ENCODE peak calls at places on chromosomes 1 and 21, in eight cellular contexts. V, P, S, G, C, B, H and E are unnamed samples.

GRCh38 chr1:205709059-205709398 is 28.7 kb upstream of the SLC45A3 start:
- DNase-seq in B (no peak), V (no peak), G (no peak), P (no peak), H (peak), C (no peak), S (no peak), E (no peak)

GRCh38 chr21:44712203-44713028 is 1.0 kb upstream of the TSPEAR start:
- DNase-seq in C (peak), S (no peak), H (no peak), V (no peak), B (no peak), G (no peak), P (peak), E (no peak)

GRCh38 chr1:26055041-26055440 is 9.1 kb upstream of the SLC30A2 start:
- DNase-seq in P (no peak), C (no peak), B (no peak), S (no peak), V (no peak), G (no peak), H (no peak), E (no peak)

GRCh38 chr21:27519357-27519756 is 552.5 kb upstream of the ADAMTS5 start:
- DNase-seq in S (no peak), V (no peak), H (peak), B (no peak), P (no peak), C (no peak), G (no peak), E (no peak)

GRCh38 chr1:151820940-151821339 is 10.7 kb downstream of the RORC start:
- DNase-seq in C (no peak), B (no peak), G (no peak), H (no peak), S (no peak), V (no peak), P (no peak), E (no peak)

GRCh38 chr1:115400891-115401290 is 62.8 kb upstream of the NGF start:
- DNase-seq in B (no peak), P (no peak), C (no peak), S (no peak), G (no peak), V (no peak), H (no peak), E (no peak)

GRCh38 chr1:92301021-92301420 is 2.2 kb downstream of the RPAP2 start:
- DNase-seq in P (no peak), G (no peak), S (no peak), C (no peak), B (no peak), H (no peak), V (no peak), E (no peak)

GRCh38 chr1:243348331-243348730 is 92.5 kb downstream of the SDCCAG8 start:
- DNase-seq in B (no peak), P (no peak), G (no peak), S (no peak), C (no peak), V (no peak), H (no peak), E (no peak)

GRCh38 chr21:44932366-44933181 is 7.3 kb upstream of the SLX9 start:
- DNase-seq in S (no peak), V (peak), G (peak), B (no peak), H (no peak), C (no peak), P (no peak), E (peak)

GRCh38 chr1:83026745-83027144 is 972.2 kb downstream of the TTLL7 start:
- DNase-seq in H (no peak), S (no peak), V (no peak), P (no peak), B (no peak), G (no peak), C (no peak), E (no peak)

GRCh38 chr1:24501371-24502167 is 1.1 kb upstream of the RCAN3 start:
- DNase-seq in H (no peak), S (no peak), V (peak), C (no peak), G (no peak), B (peak), P (no peak), E (peak)

GRCh38 chr1:178966312-178966711 is 59.4 kb upstream of the FAM20B start:
- DNase-seq in G (no peak), H (no peak), P (no peak), S (no peak), V (no peak), C (no peak), B (no peak), E (no peak)

GRCh38 chr1:236552901-236553300 is 29.1 kb downstream of the LGALS8 start:
- DNase-seq in G (no peak), P (no peak), C (no peak), S (no peak), H (no peak), V (no peak), B (no peak), E (no peak)

GRCh38 chr1:38064232-38064903 is 17.8 kb upstream of the POU3F1 start:
- DNase-seq in P (no peak), B (no peak), S (no peak), G (no peak), H (peak), C (no peak), V (no peak), E (no peak)

GRCh38 chr1:231933711-231934626 is 307.4 kb downstream of the DISC1 start:
- DNase-seq in V (no peak), P (no peak), B (no peak), G (no peak), H (no peak), S (no peak), C (no peak), E (no peak)

GRCh38 chr1:155970531-155971167 is 7.7 kb downstream of the ARHGEF2 start:
- DNase-seq in P (peak), V (peak), H (peak), C (peak), G (peak), S (peak), B (peak), E (no peak)

GRCh38 chr21:37916795-37917142 is 512 bp upstream of the KCNJ6 start:
- DNase-seq in V (no peak), G (no peak), P (no peak), S (no peak), C (no peak), B (no peak), H (no peak), E (no peak)

GRCh38 chr1:210170220-210170619 is 62.4 kb upstream of the SERTAD4 start:
- DNase-seq in S (no peak), V (no peak), C (no peak), P (no peak), B (no peak), G (no peak), H (no peak), E (no peak)

GRCh38 chr1:236654957-236655356 is 31.3 kb upstream of the ACTN2 start:
- DNase-seq in C (no peak), B (no peak), H (no peak), V (no peak), G (no peak), P (no peak), S (no peak), E (no peak)

GRCh38 chr1:159854101-159854692 is 8.3 kb downstream of the VSIG8 start:
- DNase-seq in P (peak), C (peak), V (peak), H (no peak), G (peak), B (peak), S (peak), E (peak)

GRCh38 chr1:156112276-156113137 is 2.0 kb upstream of the LMNA start:
- DNase-seq in B (no peak), P (no peak), C (no peak), H (no peak), V (no peak), S (no peak), G (no peak), E (no peak)

GRCh38 chr21:43352568-43353281 is 74.2 kb downstream of the SIK1 start:
- DNase-seq in C (no peak), H (no peak), G (no peak), P (no peak), B (no peak), S (no peak), V (no peak), E (no peak)

GRCh38 chr1:75672528-75673393 is 51.7 kb upstream of the ACADM start:
- DNase-seq in C (no peak), S (no peak), V (no peak), G (no peak), B (no peak), H (peak), P (no peak), E (no peak)

GRCh38 chr1:207925210-207925609 is 14.3 kb upstream of the CD34 start:
- DNase-seq in P (no peak), H (no peak), V (no peak), G (peak), B (peak), S (peak), C (no peak), E (no peak)

GRCh38 chr1:10211805-10212405 is 1.5 kb downstream of the KIF1B start:
- DNase-seq in G (no peak), B (no peak), C (no peak), V (peak), S (no peak), H (no peak), P (no peak), E (no peak)

GRCh38 chr1:222097646-222098045 is 355.8 kb upstream of the DUSP10 start:
- DNase-seq in S (no peak), B (no peak), H (no peak), G (no peak), V (no peak), P (no peak), C (no peak), E (no peak)

GRCh38 chr21:33848252-33848953 is 67.2 kb downstream of the ATP5PO start:
- DNase-seq in G (no peak), V (no peak), B (no peak), H (no peak), P (no peak), C (no peak), S (no peak), E (no peak)

GRCh38 chr21:34852438-34852837 is 183.6 kb downstream of the CLIC6 start:
- DNase-seq in H (no peak), G (no peak), V (no peak), S (no peak), B (no peak), C (no peak), P (no peak), E (no peak)

GRCh38 chr1:87463917-87464565 is 135.4 kb downstream of the LMO4 start:
- DNase-seq in H (no peak), G (no peak), B (no peak), V (no peak), P (no peak), C (no peak), S (no peak), E (no peak)

GRCh38 chr1:54857741-54858665 is 29.0 kb downstream of the DHCR24 start:
- DNase-seq in B (no peak), C (no peak), P (no peak), V (no peak), G (no peak), H (peak), S (no peak), E (no peak)

GRCh38 chr1:179303173-179303572 is 9.6 kb downstream of the SOAT1 start:
- DNase-seq in G (no peak), P (no peak), H (no peak), C (no peak), B (no peak), V (no peak), S (no peak), E (no peak)

GRCh38 chr1:42592811-42593210 is 65.4 kb upstream of the PPIH start:
- DNase-seq in S (no peak), B (no peak), V (no peak), H (no peak), G (no peak), C (no peak), P (no peak), E (no peak)

GRCh38 chr1:8193840-8194406 is 124.0 kb upstream of the SLC45A1 start:
- DNase-seq in P (no peak), C (no peak), G (no peak), H (no peak), V (no peak), B (no peak), S (no peak), E (no peak)

GRCh38 chr1:70509996-70510876 is 99.2 kb downstream of the CTH start:
- DNase-seq in V (no peak), G (no peak), B (no peak), C (no peak), H (peak), P (no peak), S (no peak), E (no peak)

GRCh38 chr21:21137986-21138385 is 139.8 kb downstream of the NCAM2 start:
- DNase-seq in C (no peak), V (no peak), G (no peak), S (no peak), H (peak), P (no peak), B (no peak), E (no peak)

GRCh38 chr1:152015766-152016165 is 21.0 kb downstream of the S100A11 start:
- DNase-seq in B (no peak), V (no peak), S (no peak), H (no peak), P (no peak), C (no peak), G (no peak), E (no peak)

GRCh38 chr1:181216571-181216994 is 128.1 kb downstream of the IER5 start:
- DNase-seq in H (no peak), C (no peak), G (no peak), S (no peak), P (no peak), V (no peak), B (no peak), E (no peak)
- H3K27ac ChIP-seq in H (no peak), C (no peak), G (no peak), S (no peak), P (no peak), V (no peak), B (no peak), E (no peak)

GRCh38 chr1:45095450-45095849 is 83.4 kb downstream of the UROD start:
- DNase-seq in B (no peak), P (no peak), V (no peak), H (no peak), S (no peak), C (no peak), G (no peak), E (no peak)
- TF ChIP-seq CTCF in B (no peak), P (no peak), V (no peak), H (no peak), S (no peak), C (no peak), G (no peak), E (no peak)

GRCh38 chr1:184019066-184019465 is 18.5 kb downstream of the COLGALT2 start:
- DNase-seq in G (no peak), H (no peak), S (no peak), C (no peak), P (no peak), V (no peak), B (no peak), E (no peak)

GRCh38 chr1:184020855-184021254 is 16.7 kb downstream of the COLGALT2 start:
- DNase-seq in G (no peak), B (no peak), C (no peak), P (no peak), S (no peak), H (no peak), V (no peak), E (no peak)

GRCh38 chr1:184020328-184020727 is 17.2 kb downstream of the COLGALT2 start:
- DNase-seq in B (no peak), S (no peak), V (no peak), P (no peak), G (no peak), H (no peak), C (no peak), E (no peak)

GRCh38 chr1:184017226-184017787 is 20.2 kb downstream of the COLGALT2 start:
- DNase-seq in V (no peak), P (no peak), B (no peak), S (no peak), G (no peak), H (no peak), C (no peak), E (no peak)

GRCh38 chr1:184019506-184019905 is 18.0 kb downstream of the COLGALT2 start:
- DNase-seq in G (no peak), C (no peak), P (no peak), H (no peak), V (no peak), B (no peak), S (no peak), E (no peak)
- H3K27ac ChIP-seq in G (peak), C (no peak), P (no peak), H (no peak), V (no peak), B (no peak), S (no peak), E (no peak)

GRCh38 chr1:116962976-116963639 is 38.5 kb upstream of the CD101 start:
- DNase-seq in G (no peak), V (no peak), P (no peak), H (no peak), B (no peak), C (no peak), S (no peak), E (no peak)

GRCh38 chr1:116966791-116967190 is 34.8 kb upstream of the CD101 start:
- DNase-seq in C (no peak), S (no peak), H (no peak), V (no peak), B (no peak), P (no peak), G (no peak), E (no peak)

GRCh38 chr1:116958110-116958509 is 43.5 kb upstream of the CD101 start:
- DNase-seq in C (no peak), G (no peak), B (no peak), P (no peak), H (no peak), V (no peak), S (no peak), E (no peak)

GRCh38 chr1:116957646-116958045 is 43.9 kb upstream of the CD101 start:
- DNase-seq in B (no peak), C (no peak), S (no peak), G (no peak), P (no peak), H (no peak), V (no peak), E (no peak)

DNA sequence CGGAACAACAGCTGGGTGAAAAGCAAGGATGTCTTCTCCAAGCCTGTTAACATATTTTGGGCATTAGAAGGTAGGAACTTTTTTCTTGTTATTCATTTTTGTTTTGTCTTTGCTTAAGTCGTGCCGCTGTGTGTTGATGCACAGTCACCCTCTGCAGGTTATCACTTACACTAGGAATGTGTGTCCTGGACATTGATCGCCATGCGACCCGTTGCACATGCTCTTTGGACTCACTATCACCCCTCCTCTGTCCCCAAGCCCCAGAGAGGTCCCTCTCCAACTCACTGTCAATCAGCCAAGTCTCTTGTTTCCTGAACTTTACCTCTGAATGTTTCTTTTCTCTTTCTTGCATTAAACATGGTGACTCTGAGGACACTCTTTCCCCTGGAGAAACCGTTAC is 40.0 kb upstream of the CD101 start:
- DNase-seq in S (no peak), P (no peak), V (no peak), H (no peak), C (no peak), G (no peak), B (no peak), E (no peak)
- TF ChIP-seq CTCF in S (no peak), P (no peak), V (no peak), H (no peak), C (no peak), G (no peak), B (no peak), E (no peak)

DNA sequence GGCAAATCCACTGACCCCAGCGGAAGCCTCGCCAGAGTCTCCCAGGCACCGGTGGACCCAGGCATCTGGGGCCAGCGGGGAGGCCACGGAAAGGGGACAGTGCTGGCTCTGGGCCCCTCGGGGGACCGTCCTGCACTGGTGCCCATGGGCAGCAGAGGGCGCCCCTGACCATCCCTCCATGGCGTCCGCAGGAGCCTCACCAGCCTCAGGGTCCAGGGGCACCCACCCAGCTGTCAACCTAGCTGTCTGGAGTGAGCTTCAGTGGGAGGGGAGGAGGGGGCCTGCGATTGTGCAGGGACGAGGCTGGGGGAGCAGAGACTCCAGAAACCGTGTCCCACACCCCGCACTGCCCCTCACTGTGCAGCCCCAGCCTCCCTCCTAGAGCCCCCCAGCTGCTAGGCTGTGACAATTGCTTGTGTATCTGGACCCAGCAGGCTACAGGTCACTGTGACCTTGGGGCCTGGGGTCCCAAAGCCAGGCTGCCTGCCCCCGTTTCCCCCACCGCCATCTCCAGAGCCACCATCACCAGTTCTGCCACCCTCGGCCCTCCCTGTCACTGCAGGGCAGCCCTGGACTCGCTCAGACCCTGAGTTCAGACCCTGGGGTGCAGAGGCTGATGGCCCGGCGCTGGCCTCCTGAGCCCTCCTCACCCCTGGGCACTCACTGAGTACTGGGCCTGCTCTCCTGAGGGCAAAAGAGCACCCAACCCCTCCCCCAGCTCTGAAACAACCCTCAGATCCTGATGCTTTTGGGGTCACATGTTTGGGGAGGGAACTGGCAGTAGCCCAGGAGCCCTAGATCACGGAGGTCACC is 10.7 kb upstream of the COL6A1 start:
- DNase-seq in P (peak), B (peak), H (peak), G (peak), S (peak), C (peak), V (peak), E (peak)
- H3K27ac ChIP-seq in P (peak), B (peak), H (peak), G (peak), S (peak), C (peak), V (peak), E (no peak)

GRCh38 chr1:98761238-98761637 is 99.7 kb downstream of the SNX7 start:
- DNase-seq in G (no peak), S (no peak), H (no peak), P (no peak), V (no peak), B (no peak), C (no peak), E (no peak)
- TF ChIP-seq CTCF in G (no peak), S (no peak), H (no peak), P (no peak), V (no peak), B (no peak), C (no peak), E (no peak)

DNA sequence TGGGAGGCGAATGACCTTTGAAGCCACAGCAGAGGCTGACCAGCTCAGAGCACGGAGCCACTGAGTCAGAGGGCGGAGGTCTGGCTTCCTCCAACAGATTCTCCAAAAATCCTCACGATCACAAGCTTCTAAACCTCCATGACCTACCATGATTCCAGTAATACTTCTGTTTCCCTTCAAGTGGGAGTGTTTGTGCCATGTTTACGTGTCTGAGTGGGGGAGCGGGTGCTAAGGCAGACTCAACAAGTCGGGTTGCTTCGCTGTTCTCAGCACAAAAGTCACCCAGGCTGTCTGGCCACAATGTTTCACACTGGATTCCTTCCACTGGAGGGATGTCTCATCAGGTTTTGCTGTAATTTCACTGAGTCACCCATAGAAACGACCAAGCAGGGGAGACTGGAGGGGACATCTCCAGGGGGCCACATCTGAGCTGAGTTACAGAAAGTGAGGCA is 86.2 kb downstream of the SLC66A1 start:
- DNase-seq in G (no peak), P (no peak), H (peak), C (peak), V (no peak), B (no peak), S (peak), E (no peak)
- H3K27ac ChIP-seq in G (no peak), P (peak), H (peak), C (peak), V (no peak), B (peak), S (peak), E (no peak)

GRCh38 chr21:14737278-14737677 is 191.2 kb upstream of the SAMSN1 start:
- DNase-seq in S (no peak), G (no peak), H (no peak), B (no peak), V (no peak), P (no peak), C (no peak), E (no peak)

GRCh38 chr21:14736672-14737071 is 190.6 kb upstream of the SAMSN1 start:
- DNase-seq in B (no peak), S (no peak), C (no peak), H (no peak), P (no peak), G (no peak), V (no peak), E (no peak)

GRCh38 chr21:14739590-14739989 is 193.5 kb upstream of the SAMSN1 start:
- DNase-seq in B (no peak), C (no peak), S (no peak), P (no peak), V (no peak), G (no peak), H (no peak), E (no peak)

GRCh38 chr21:14736162-14736561 is 190.0 kb upstream of the SAMSN1 start:
- DNase-seq in H (no peak), V (no peak), P (no peak), C (no peak), G (no peak), B (no peak), S (no peak), E (no peak)

GRCh38 chr21:14737922-14738321 is 191.8 kb upstream of the SAMSN1 start:
- DNase-seq in S (no peak), G (no peak), H (peak), B (no peak), P (no peak), C (no peak), V (no peak), E (no peak)
- TF ChIP-seq CTCF in S (no peak), G (peak), H (peak), B (peak), P (peak), C (no peak), V (peak), E (peak)